ENCODE peak calls at places on chromosomes 16 and 17, in four cellular contexts. O is HepG2, F is GM12878, U is K562. B is an unnamed sample.

GRCh38 chr16:80367037-80367658 is 173.6 kb upstream of the DYNLRB2 start:
- DNase-seq in O (no peak), U (no peak), F (no peak), B (no peak)

GRCh38 chr17:60615840-60616239 is 15.8 kb downstream of the PPM1D start:
- DNase-seq in F (no peak), U (no peak), O (no peak), B (no peak)

GRCh38 chr16:77786448-77786847 is 1.9 kb upstream of the VAT1L start:
- DNase-seq in F (no peak), U (no peak), O (no peak), B (no peak)

GRCh38 chr17:30831257-30831656 is 509 bp upstream of the ATAD5 start:
- DNase-seq in F (no peak), U (peak), O (no peak), B (peak)

GRCh38 chr16:79871906-79872305 is 271.4 kb upstream of the MAF start:
- DNase-seq in U (no peak), F (no peak), O (no peak), B (no peak)

GRCh38 chr17:72125742-72126141 is 4.9 kb downstream of the SOX9 start:
- DNase-seq in U (no peak), F (no peak), O (peak), B (no peak)

GRCh38 chr17:72604518-72604917 is 483.7 kb downstream of the SOX9 start:
- DNase-seq in F (no peak), U (no peak), O (peak), B (no peak)

GRCh38 chr17:77366206-77366557 is 225.4 kb downstream of the SEC14L1 start:
- DNase-seq in O (no peak), F (no peak), U (no peak), B (no peak)

GRCh38 chr17:30379303-30380105 is 777 bp downstream of the CPD start:
- DNase-seq in U (peak), F (no peak), O (no peak), B (peak)

GRCh38 chr16:83115491-83116232 is 488.9 kb downstream of the CDH13 start:
- DNase-seq in F (no peak), O (no peak), U (no peak), B (no peak)

GRCh38 chr16:83113811-83114210 is 487.0 kb downstream of the CDH13 start:
- DNase-seq in O (no peak), U (no peak), F (no peak), B (no peak)

GRCh38 chr16:83117810-83118209 is 491.0 kb downstream of the CDH13 start:
- DNase-seq in O (no peak), U (no peak), F (no peak), B (no peak)

GRCh38 chr16:83116274-83116892 is 489.6 kb downstream of the CDH13 start:
- DNase-seq in U (no peak), O (no peak), F (no peak), B (no peak)

DNA sequence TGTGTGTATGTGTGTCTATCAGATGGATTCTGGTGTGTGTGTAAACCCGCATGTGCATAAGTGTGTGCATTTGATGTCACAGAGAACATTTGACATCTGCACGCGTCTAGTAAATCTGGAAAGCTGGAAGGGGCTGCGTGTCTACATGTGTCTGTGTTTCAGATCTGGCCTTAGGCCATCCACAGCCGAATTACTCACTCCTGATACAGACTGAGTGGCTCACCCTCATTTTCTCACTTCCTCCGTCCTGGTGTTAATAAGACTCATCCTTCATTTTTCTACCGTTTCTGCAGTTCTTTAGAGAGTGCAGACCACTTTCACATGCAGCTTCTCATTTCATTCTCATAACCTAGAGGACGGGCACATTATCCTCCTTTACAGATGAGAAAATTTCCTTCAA is 491.6 kb downstream of the CDH13 start:
- DNase-seq in O (no peak), F (no peak), U (no peak), B (no peak)
- TF ChIP-seq SP1 in O (no peak), F (no peak), U (no peak), B (no peak)

DNA sequence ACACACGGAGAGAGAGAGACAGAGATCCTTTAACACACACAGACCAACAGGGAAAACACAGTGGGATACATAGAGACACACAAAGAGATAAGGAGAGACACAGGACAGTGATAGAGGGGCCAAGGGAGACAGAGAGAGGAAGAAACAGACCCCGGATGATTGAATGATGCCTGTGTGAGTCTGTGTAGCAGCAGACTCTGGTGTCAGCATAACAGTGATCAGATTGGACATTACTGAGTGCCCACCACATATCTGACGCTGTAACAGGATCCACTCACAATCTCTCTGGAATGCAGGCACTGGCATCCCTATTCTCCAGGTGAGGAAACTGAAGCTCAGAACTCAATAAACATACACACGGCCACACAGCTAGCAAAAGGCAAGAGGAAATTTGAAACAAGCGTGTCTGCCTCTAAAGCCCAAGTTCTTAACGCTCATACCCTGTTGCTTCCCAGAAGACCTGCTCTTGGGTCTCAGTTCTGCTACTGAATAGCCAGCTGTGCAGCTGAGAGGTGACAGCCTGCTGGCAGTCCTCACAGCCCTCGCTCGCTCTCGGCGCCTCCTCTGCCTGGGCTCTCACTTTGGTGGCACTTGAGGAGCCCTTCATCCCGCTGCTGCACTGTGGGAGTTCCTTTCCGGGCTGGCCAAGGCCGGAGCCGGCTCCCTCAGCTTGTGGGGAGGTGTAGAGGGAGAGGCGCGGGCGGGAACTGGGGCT is 186.4 kb upstream of the NLRP1 start:
- DNase-seq in O (no peak), U (no peak), F (no peak), B (no peak)
- TF ChIP-seq BHLHE40 in O (no peak), U (no peak), F (no peak), B (no peak)

DNA sequence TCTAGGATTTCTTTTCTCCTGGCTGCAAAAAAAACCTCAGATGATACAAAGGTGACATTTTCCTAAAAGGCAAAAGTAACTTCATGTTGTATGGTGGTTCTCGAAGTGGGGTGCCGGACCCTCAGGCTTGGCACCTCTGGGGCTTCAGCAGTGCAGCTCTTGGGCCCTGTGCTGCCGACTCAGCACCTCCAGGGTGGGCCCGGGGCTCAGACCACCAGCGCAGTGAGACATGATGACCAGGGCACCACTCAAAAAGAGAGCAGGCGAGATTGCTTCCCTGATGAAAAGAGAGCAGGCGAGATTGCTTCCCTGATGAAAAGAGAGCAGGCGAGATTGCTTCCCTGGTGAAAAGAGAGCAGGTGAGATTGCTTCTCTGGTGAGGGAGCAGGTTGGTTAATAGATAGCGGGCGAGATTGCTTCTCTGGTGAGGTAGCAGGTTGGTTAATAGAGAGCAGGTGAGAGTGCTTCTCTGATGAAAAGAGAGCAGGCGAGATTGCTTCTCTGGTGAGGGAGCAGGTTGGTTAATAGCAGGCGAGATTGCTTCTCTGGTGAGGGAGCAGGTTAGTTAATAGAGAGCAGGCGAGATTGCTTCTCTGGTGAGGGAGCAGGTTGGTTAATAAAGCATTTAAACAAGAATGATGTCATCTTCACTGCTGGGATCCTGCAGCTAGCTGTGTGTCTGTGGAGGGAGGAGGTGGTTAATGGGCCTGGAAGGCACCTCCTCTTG is 98.8 kb upstream of the ZNF750 start:
- DNase-seq in O (no peak), F (no peak), U (no peak), B (no peak)
- TF ChIP-seq FOXK2 in O (no peak), F (no peak), U (no peak), B (no peak)

GRCh38 chr16:3983081-3983520 is 102.6 kb upstream of the CREBBP start:
- DNase-seq in F (no peak), U (peak), O (peak), B (peak)
- TF ChIP-seq SP1 in F (no peak), U (no peak), O (no peak), B (no peak)